ENCODE peak calls at places on chromosomes 2 and 18, in four cellular contexts. Q is HCT116, L is SK-N-SH, X is PC-3. K is an unnamed sample. For H3K9me2, the result is how much of the 10 kb centered on the place peaks cover.

GRCh38 chr2:41910126-41910525 is 137.7 kb upstream of the PKDCC start:
- DNase-seq in L (no peak), Q (no peak), X (peak), K (no peak)

GRCh38 chr2:75303227-75303626 is 103.9 kb upstream of the TACR1 start:
- DNase-seq in X (peak), L (no peak), Q (no peak), K (no peak)

GRCh38 chr2:137405496-137405895 is 558.8 kb upstream of the HNMT start:
- DNase-seq in X (no peak), Q (no peak), L (no peak), K (no peak)

GRCh38 chr2:96800762-96801463 is 15.2 kb upstream of the CNNM3 start:
- DNase-seq in X (peak), L (peak), Q (no peak), K (no peak)

GRCh38 chr18:3688682-3689081 is 238.7 kb downstream of the TGIF1 start:
- DNase-seq in Q (no peak), X (peak), L (peak), K (no peak)

GRCh38 chr2:10083692-10084566 is 3.7 kb upstream of the CYS1 start:
- DNase-seq in L (no peak), Q (no peak), X (no peak), K (no peak)

GRCh38 chr2:11932053-11932512 is 185.7 kb downstream of the LPIN1 start:
- DNase-seq in L (no peak), Q (no peak), X (peak), K (no peak)

GRCh38 chr18:49612515-49613033 is 50.7 kb downstream of the LIPG start:
- DNase-seq in X (no peak), Q (no peak), L (no peak), K (no peak)

GRCh38 chr2:1162768-1163584 is 212.3 kb downstream of the SNTG2 start:
- DNase-seq in X (peak), Q (no peak), L (no peak), K (no peak)

GRCh38 chr2:183089192-183089851 is 10.8 kb downstream of the DUSP19 start:
- DNase-seq in L (no peak), Q (no peak), X (no peak), K (no peak)

GRCh38 chr18:67200665-67201064 is 315.9 kb downstream of the DSEL start:
- DNase-seq in L (no peak), Q (no peak), X (no peak), K (no peak)

GRCh38 chr18:67194886-67195285 is 321.6 kb downstream of the DSEL start:
- DNase-seq in Q (no peak), L (no peak), X (no peak), K (no peak)

DNA sequence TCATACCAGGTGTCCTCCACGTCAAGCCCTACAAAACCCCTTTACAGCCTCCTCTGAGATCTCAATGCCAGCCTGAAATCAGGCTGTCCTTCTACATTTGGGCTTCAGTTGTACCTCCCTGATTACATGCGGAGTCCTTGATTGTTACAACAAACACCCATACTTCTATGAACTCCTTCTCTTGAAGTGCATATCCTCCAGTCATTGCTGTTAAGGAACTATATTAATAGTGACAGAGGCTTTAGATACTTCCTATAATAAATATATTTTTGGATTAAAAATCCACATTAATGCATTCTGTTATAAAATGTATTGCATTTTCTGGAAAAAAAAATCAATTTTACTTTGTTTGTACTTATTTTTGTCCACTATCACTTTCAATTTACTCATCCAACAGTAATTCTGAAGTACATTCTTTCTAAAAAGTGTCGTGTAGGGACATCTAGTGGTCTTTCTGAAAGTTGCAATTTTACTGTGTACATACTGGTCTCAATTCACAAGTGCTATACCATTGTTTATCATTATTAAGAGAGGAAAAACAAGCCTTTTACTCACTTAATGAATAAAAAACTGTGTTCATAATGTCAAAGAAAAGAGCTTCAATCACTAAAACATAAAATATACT is 316.4 kb downstream of the DSEL start:
- DNase-seq in L (peak), Q (peak), X (peak), K (peak)
- TF ChIP-seq CTCF in L (peak), Q (peak), X (peak), K (peak)

GRCh38 chr2:128640166-128640846 is 321.6 kb upstream of the HS6ST1 start:
- DNase-seq in L (no peak), X (no peak), Q (no peak), K (no peak)

GRCh38 chr2:128638741-128639477 is 320.2 kb upstream of the HS6ST1 start:
- DNase-seq in L (peak), X (no peak), Q (no peak), K (no peak)

GRCh38 chr2:128640847-128641360 is 322.2 kb upstream of the HS6ST1 start:
- DNase-seq in L (no peak), Q (no peak), X (no peak), K (no peak)

GRCh38 chr2:128638311-128638710 is 319.6 kb upstream of the HS6ST1 start:
- DNase-seq in X (no peak), L (no peak), Q (no peak), K (no peak)

DNA sequence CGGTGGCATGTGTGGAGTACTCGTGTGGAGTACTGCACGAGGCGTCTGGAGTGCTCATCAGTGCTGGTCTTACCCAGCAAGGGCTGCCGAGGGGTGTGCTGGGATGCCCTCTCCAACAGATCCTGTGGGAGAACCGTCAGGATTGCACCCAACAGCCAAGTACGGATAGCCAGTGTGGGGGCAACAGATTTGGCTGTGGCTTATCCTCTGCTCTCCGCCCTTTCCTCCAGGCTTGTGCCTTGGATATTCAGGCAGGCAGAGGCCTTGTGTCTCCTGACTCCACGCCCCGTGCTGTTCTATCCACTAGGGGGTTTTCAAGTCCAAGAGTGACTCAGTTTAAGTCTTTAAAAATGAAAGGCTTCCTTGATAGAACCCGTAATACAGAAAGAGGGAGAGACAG is 321.0 kb upstream of the HS6ST1 start:
- DNase-seq in Q (no peak), X (no peak), L (no peak), K (no peak)
- H3K9me2 ChIP-seq in Q (under half), X (under half), L (under half), K (under half)

GRCh38 chr2:37665622-37666362 is 5.7 kb downstream of the CDC42EP3 start:
- DNase-seq in X (no peak), L (peak), Q (no peak), K (no peak)
- H3K9ac ChIP-seq in X (no peak), L (peak), Q (no peak), K (no peak)

DNA sequence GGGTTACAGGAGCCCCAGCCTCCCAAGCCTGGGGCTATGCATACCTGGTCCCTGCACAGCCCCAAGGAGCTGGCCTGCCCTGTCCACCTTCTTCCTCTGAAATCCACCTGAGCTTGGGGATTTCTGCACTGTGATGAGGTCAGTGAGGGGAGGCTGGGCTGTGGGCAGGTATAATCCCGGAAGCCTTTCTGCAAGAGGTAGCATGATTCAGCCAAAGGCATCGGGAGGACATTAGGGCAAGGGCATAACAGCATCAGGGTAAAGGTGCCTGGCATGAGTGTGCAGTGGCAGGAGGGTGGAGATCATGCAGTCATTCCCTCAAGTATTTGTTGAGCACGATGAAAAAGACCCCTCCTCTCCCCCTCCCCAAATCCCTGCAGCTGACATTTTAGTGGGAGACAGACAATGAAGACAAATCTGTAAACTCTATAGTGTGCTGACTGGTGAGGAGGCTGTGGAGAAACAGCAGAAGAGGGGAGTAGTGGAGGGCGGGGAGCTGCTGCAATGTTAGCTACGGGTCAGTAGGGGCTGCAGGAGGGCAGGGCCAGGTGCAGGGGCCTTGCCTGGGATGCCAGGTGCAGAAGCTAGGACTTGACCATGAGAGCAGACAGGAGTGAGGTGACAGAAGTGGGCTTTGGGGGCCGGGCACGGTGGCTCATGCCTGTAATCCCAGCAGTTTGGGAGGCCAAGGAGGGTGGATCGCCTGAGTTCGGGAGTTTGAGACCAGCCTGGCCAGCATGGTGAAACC is 18.7 kb downstream of the ZFP36L2 start:
- DNase-seq in X (peak), L (no peak), Q (no peak), K (no peak)
- TF ChIP-seq CTCF in X (no peak), L (no peak), Q (no peak), K (no peak)

GRCh38 chr18:73839441-73839840 is 308.2 kb downstream of the FBXO15 start:
- DNase-seq in X (no peak), L (no peak), Q (no peak), K (no peak)
- H3K9me2 ChIP-seq in X (under half), L (under half), Q (under half), K (under half)

GRCh38 chr2:159489476-159489875 is 126.9 kb downstream of the BAZ2B start:
- DNase-seq in X (no peak), L (no peak), Q (no peak), K (peak)
- H3K9ac ChIP-seq in X (no peak), L (no peak), Q (no peak), K (peak)